ENCODE peak calls at places on chromosomes 13 and 19, in six cellular contexts. N is neuronal stem cell, W is IMR-90, H is trophoblast cell, Y is H1, D is H9. O is an unnamed sample.

GRCh38 chr13:30808600-30808999 is 73.3 kb downstream of the ALOX5AP start:
- DNase-seq in Y (no peak), W (no peak), D (no peak), H (no peak), N (no peak), O (no peak)

GRCh38 chr13:33626407-33626806 is 191.5 kb upstream of the RFC3 start:
- DNase-seq in W (no peak), N (no peak), Y (no peak), H (no peak), D (no peak), O (no peak)

GRCh38 chr13:113835461-113836274 is 28.2 kb downstream of the GAS6 start:
- DNase-seq in N (no peak), D (no peak), W (peak; percentile 79), Y (no peak), H (peak; percentile 16), O (peak; percentile 65)

GRCh38 chr13:112711528-112712265 is 21.9 kb downstream of the ATP11A start:
- DNase-seq in H (peak; percentile 97), D (peak; percentile 93), N (peak; percentile 91), Y (peak; percentile 74), W (peak; percentile 98), O (peak; percentile 98)

GRCh38 chr13:30119476-30119875 is 187.9 kb downstream of the KATNAL1 start:
- DNase-seq in D (no peak), Y (no peak), W (peak; percentile 64), H (peak; percentile 90), N (no peak), O (peak; percentile 78)

GRCh38 chr13:31588331-31588730 is 151.0 kb upstream of the RXFP2 start:
- DNase-seq in Y (no peak), N (no peak), W (no peak), D (no peak), H (no peak), O (no peak)

GRCh38 chr19:54473983-54474382 is 887 bp upstream of the CDC42EP5 start:
- DNase-seq in D (no peak), H (no peak), Y (no peak), W (no peak), N (no peak), O (no peak)

GRCh38 chr13:49443327-49443688 is 556 bp downstream of the CAB39L start:
- DNase-seq in Y (no peak), D (no peak), H (peak; percentile 34), W (peak; percentile 35), N (peak; percentile 40), O (no peak)

GRCh38 chr19:41957161-41957837 is 1.8 kb downstream of the RABAC1 start:
- DNase-seq in W (no peak), H (no peak), D (no peak), N (no peak), Y (no peak), O (no peak)

GRCh38 chr19:49528211-49528771 is 488 bp downstream of the RCN3 start:
- DNase-seq in H (no peak), Y (peak; percentile 57), D (no peak), W (peak; percentile 30), N (no peak), O (peak; percentile 58)

GRCh38 chr19:7830272-7830771 is 304 bp downstream of the EVI5L start:
- DNase-seq in N (no peak), H (no peak), Y (no peak), W (no peak), D (no peak), O (no peak)

GRCh38 chr13:25178070-25178469 is 6.0 kb upstream of the AMER2 start:
- DNase-seq in D (no peak), Y (no peak), N (no peak), H (no peak), W (no peak), O (no peak)

GRCh38 chr19:2416321-2417097 is 10.9 kb downstream of the TIMM13 start:
- DNase-seq in Y (no peak), D (no peak), N (no peak), H (no peak), W (no peak), O (no peak)

GRCh38 chr13:102361113-102361512 is 40.7 kb downstream of the FGF14 start:
- DNase-seq in H (no peak), Y (no peak), N (no peak), D (no peak), W (no peak), O (no peak)

GRCh38 chr13:52738719-52739467 is 727 bp downstream of the CNMD start:
- DNase-seq in Y (peak; percentile 82), H (peak; percentile 6), D (peak; percentile 62), W (no peak), N (peak; percentile 61), O (peak; percentile 10)

GRCh38 chr13:26280295-26280694 is 26.4 kb downstream of the CDK8 start:
- DNase-seq in W (peak; percentile 70), N (no peak), D (no peak), H (peak; percentile 86), Y (no peak), O (peak; percentile 12)

GRCh38 chr19:4337906-4338440 is 654 bp downstream of the STAP2 start:
- DNase-seq in W (no peak), D (no peak), H (peak; percentile 17), N (no peak), Y (no peak), O (peak; percentile 39)

GRCh38 chr13:43266953-43267615 is 243.7 kb downstream of the DNAJC15 start:
- DNase-seq in Y (no peak), D (no peak), N (peak; percentile 30), H (no peak), W (no peak), O (no peak)

GRCh38 chr13:102580552-102581169 is 16.1 kb upstream of the TPP2 start:
- DNase-seq in H (peak; percentile 94), D (no peak), N (peak; percentile 65), Y (no peak), W (peak; percentile 80), O (peak; percentile 71)

GRCh38 chr13:108463365-108463764 is 166.0 kb upstream of the MYO16 start:
- DNase-seq in Y (no peak), W (peak; percentile 94), D (no peak), H (peak; percentile 72), N (no peak), O (peak; percentile 90)

GRCh38 chr13:111515648-111516047 is 195.2 kb downstream of the TEX29 start:
- DNase-seq in N (no peak), D (peak; percentile 22), Y (no peak), H (no peak), W (no peak), O (no peak)

GRCh38 chr19:4089400-4089908 is 22.8 kb upstream of the ZBTB7A start:
- DNase-seq in N (no peak), Y (no peak), H (peak; percentile 77), D (no peak), W (no peak), O (no peak)

GRCh38 chr13:107590556-107590955 is 624.8 kb downstream of the LIG4 start:
- DNase-seq in D (no peak), H (no peak), N (no peak), W (peak; percentile 83), Y (no peak), O (no peak)

GRCh38 chr19:43820098-43820860 is 6.8 kb upstream of the ZNF283 start:
- DNase-seq in Y (no peak), N (no peak), W (peak; percentile 42), H (peak; percentile 47), D (peak; percentile 57), O (no peak)

GRCh38 chr19:1837625-1838105 is 10.6 kb downstream of the REXO1 start:
- DNase-seq in N (no peak), W (no peak), H (peak; percentile 79), Y (peak; percentile 98), D (peak; percentile 76), O (no peak)

GRCh38 chr13:42066542-42066941 is 18.1 kb downstream of the DGKH start:
- DNase-seq in N (no peak), D (no peak), H (peak; percentile 94), W (peak; percentile 97), Y (no peak), O (peak; percentile 84)

GRCh38 chr19:50972795-50973376 is 3.5 kb upstream of the KLK6 start:
- DNase-seq in N (no peak), H (no peak), W (no peak), D (no peak), Y (no peak), O (no peak)

GRCh38 chr19:47801270-47801669 is 3.1 kb downstream of the TPRX1 start:
- DNase-seq in Y (no peak), N (no peak), D (no peak), W (no peak), H (no peak), O (no peak)
- H3K14ac ChIP-seq in Y (no peak overlapping the region), N (no peak overlapping the region), D (no peak overlapping the region), W (no peak overlapping the region), H (no peak overlapping the region), O (no peak overlapping the region)

DNA sequence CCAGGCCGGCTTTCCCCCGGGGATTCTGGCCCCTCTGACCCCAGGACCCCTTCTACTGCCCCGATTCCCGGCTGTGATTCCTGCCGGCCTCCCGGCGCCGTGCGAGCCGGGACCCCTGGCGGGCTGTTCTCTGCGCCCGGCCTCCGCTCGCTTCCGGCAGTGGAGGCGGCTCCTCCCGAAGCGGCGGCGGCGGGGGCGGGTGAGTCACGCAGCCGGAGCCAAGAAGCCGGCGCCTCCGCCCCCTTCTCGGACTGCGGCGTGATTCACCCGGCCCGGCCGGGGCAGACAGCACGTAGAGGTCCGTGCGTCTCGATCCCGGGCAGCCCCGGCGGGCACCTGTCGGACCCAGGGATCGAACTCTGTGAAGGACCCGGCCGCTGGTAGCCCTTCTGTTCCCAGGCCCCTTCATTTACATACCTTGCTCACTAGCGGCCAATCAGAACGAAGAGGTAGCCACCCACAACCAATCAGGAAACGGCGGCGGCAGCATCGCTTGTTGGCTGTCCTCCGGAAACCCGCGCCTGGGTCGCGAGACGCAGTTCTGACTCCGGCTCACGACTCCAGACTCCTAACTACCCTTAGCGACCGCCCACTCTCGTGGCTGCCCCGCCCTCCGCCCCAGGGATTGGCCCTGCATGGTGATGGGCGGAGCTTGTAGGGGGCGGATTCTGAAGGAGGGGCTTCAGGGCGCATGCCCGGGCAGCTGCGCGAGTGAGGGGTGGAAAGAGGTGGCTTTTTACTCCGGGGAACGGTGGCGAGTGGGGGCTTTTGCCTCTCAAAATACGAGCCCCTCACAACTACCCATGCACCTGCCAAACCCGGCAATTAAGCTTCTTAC is at the start of gene SERTAD1:
- DNase-seq in D (peak; percentile 100), W (peak; percentile 99), Y (peak; percentile 99), H (peak; percentile 100), N (peak; percentile 99), O (peak; percentile 99)
- H3K4ac ChIP-seq in D (no peak within 1 kb of the TSS), W (peak within 1 kb of the TSS; percentile 96), Y (peak within 1 kb of the TSS; percentile 71), H (peak within 1 kb of the TSS; percentile 59), N (peak within 1 kb of the TSS; percentile 85), O (peak within 1 kb of the TSS; percentile 73)

DNA sequence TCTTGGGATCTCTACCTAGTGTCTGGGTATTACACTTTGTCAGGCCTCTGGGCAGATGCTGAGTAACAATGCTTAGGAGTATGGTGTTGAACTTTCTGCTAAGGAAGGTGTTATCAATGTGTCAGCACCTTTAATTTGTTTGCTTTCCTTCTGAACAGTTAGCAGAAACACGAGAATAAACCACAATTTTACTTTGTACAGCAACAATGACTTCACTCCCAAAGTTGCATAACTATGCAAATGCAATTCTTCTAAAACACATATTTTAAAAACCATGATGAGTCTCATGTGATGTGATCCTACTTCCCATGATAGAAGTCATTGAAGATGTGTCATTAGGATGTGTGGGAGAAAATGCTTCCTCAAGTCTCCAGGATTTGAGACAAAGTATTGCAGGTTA is 155.0 kb downstream of the POSTN start:
- DNase-seq in N (no peak), H (peak; percentile 2), D (no peak), Y (no peak), W (peak; percentile 90), O (peak; percentile 68)
- H3K14ac ChIP-seq in N (no peak overlapping the region), H (no peak overlapping the region), D (no peak overlapping the region), Y (no peak overlapping the region), W (no peak overlapping the region), O (no peak overlapping the region)

GRCh38 chr19:52941941-52942370 is 18.7 kb upstream of the ZNF888 start:
- DNase-seq in W (peak; percentile 20), H (peak; percentile 71), N (no peak), Y (peak; percentile 70), D (peak; percentile 46), O (peak; percentile 50)
- H3K4ac ChIP-seq in W (peak overlapping the region; percentile 73), H (peak overlapping the region; percentile 35), N (no peak overlapping the region), Y (no peak overlapping the region), D (no peak overlapping the region), O (peak overlapping the region; percentile 45)

O was measured in mesenchymal stem cell.